ENCODE peak calls at places on chromosomes 7 and 10, in six cellular contexts. W is neuronal stem cell, B is kidney, M is A549, C is tibial nerve, S is RWPE2. V is an unnamed sample. For H3K9me3, the result is how much of the 10 kb centered on the place peaks cover.

GRCh38 chr10:13613519-13613918 is 26.8 kb downstream of the PRPF18 start:
- DNase-seq in W (no peak), B (no peak), M (peak), C (peak), S (no peak), V (no peak)

GRCh38 chr10:26621889-26622681 is 75.4 kb upstream of the PDSS1 start:
- DNase-seq in W (peak), B (no peak), M (peak), C (peak), S (no peak), V (no peak)

GRCh38 chr7:150686030-150686626 is 622 bp downstream of the GIMAP2 start:
- DNase-seq in W (no peak), B (no peak), M (no peak), C (no peak), S (no peak), V (no peak)

GRCh38 chr7:100895956-100896742 is 461 bp upstream of the ACHE start:
- DNase-seq in W (no peak), B (peak), M (no peak), C (no peak), S (no peak), V (no peak)

GRCh38 chr10:30988831-30989458 is 42.7 kb downstream of the ZNF438 start:
- DNase-seq in W (no peak), B (no peak), M (no peak), C (no peak), S (no peak), V (no peak)

GRCh38 chr7:95596183-95597135 is at the start of gene PDK4:
- DNase-seq in W (peak), B (peak), M (peak), C (peak), S (peak), V (no peak)

GRCh38 chr7:69147631-69148030 is 450.6 kb upstream of the AUTS2 start:
- DNase-seq in W (no peak), B (no peak), M (no peak), C (no peak), S (no peak), V (no peak)

GRCh38 chr7:1691096-1691495 is 21.0 kb downstream of the ELFN1 start:
- DNase-seq in W (no peak), B (no peak), M (no peak), C (no peak), S (peak), V (no peak)

GRCh38 chr10:131689016-131689415 is 211.8 kb upstream of the PPP2R2D start:
- DNase-seq in W (no peak), B (peak), M (no peak), C (no peak), S (no peak), V (no peak)

GRCh38 chr10:131688304-131688703 is 212.5 kb upstream of the PPP2R2D start:
- DNase-seq in W (no peak), B (no peak), M (no peak), C (no peak), S (no peak), V (no peak)

GRCh38 chr10:131684976-131685375 is 215.8 kb upstream of the PPP2R2D start:
- DNase-seq in W (no peak), B (peak), M (no peak), C (no peak), S (no peak), V (no peak)

GRCh38 chr10:131685576-131685975 is 215.2 kb upstream of the PPP2R2D start:
- DNase-seq in W (no peak), B (peak), M (no peak), C (no peak), S (no peak), V (no peak)

GRCh38 chr10:131686781-131687419 is 213.9 kb upstream of the PPP2R2D start:
- DNase-seq in W (peak), B (peak), M (no peak), C (no peak), S (no peak), V (no peak)
- H3K9me3 ChIP-seq in W (under half), B (under half), M (under half), C (under half), S (under half), V (under half)

GRCh38 chr10:125692932-125693847 is 10.2 kb upstream of the TEX36 start:
- DNase-seq in W (no peak), B (no peak), M (no peak), C (no peak), S (no peak), V (no peak)

GRCh38 chr10:125689955-125690569 is 7.1 kb upstream of the TEX36 start:
- DNase-seq in W (no peak), B (no peak), M (no peak), C (no peak), S (no peak), V (no peak)

GRCh38 chr10:125691160-125691981 is 8.4 kb upstream of the TEX36 start:
- DNase-seq in W (no peak), B (no peak), M (no peak), C (no peak), S (no peak), V (no peak)

GRCh38 chr10:125694874-125695273 is 11.9 kb upstream of the TEX36 start:
- DNase-seq in W (no peak), B (no peak), M (peak), C (no peak), S (no peak), V (no peak)

DNA sequence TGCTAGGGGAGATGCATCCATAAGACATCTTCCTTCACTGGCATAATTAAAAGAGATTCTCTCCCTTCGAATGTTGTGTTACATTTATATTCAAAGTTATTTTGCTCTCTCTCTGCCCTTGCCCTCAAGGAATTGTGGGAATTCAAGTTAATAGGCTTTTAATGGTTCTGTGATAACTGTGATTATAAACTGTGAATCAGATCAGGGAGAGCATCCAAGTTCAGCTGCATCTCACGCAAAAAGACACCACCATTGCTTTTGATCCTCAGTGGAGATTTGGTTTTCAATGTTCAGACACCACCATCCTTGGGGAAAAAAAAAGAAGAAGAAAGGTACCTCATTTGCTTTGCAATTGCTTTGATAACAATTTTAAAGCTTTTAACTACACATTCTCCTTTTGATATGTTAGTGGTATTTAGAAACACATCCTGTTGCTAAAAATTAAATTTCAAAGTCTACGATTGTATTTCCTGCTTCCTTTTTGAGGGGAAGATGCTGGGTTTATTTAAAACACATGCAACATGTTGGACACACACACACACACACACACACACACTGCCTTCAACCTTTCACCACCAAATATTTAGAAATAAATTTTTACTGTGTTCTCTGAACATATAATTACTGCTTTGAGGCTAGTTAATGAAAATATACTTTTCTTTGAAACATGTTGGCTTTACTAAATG is 9.4 kb upstream of the TEX36 start:
- DNase-seq in W (no peak), B (no peak), M (no peak), C (no peak), S (no peak), V (no peak)
- H3K9me3 ChIP-seq in W (under half), B (under half), M (under half), C (under half), S (under half), V (under half)

GRCh38 chr10:12509016-12509793 is 159.9 kb downstream of the CAMK1D start:
- DNase-seq in W (no peak), B (no peak), M (no peak), C (no peak), S (no peak), V (no peak)

GRCh38 chr10:12505683-12506082 is 156.3 kb downstream of the CAMK1D start:
- DNase-seq in W (no peak), B (no peak), M (no peak), C (no peak), S (no peak), V (no peak)

GRCh38 chr10:12509794-12510100 is 160.4 kb downstream of the CAMK1D start:
- DNase-seq in W (no peak), B (no peak), M (no peak), C (no peak), S (no peak), V (no peak)

GRCh38 chr10:12508165-12508564 is 158.8 kb downstream of the CAMK1D start:
- DNase-seq in W (no peak), B (peak), M (no peak), C (no peak), S (no peak), V (no peak)

GRCh38 chr10:12507165-12507870 is 158.0 kb downstream of the CAMK1D start:
- DNase-seq in W (no peak), B (peak), M (no peak), C (no peak), S (no peak), V (no peak)
- H3K9me3 ChIP-seq in W (under half), B (under half), M (under half), C (under half), S (under half), V (under half)

DNA sequence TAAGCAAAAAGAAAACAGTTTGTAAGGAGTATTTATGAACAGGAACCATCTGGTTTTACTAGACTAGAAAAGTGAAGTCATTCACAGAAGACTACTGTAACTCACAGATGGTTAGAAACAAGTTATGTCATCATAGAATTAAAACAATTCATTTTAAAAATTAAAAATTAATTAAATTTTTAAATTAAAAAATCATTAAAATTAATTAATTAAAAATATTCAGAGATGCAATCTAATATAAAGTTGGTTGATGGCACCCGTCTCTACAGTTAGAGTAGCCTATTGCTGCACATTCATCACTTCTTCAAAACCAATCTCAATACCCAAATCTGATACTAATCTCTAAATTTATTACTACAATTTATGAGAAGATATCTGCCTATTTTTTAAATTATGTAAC is 454.8 kb upstream of the NUPR2 start:
- DNase-seq in W (no peak), B (no peak), M (no peak), C (no peak), S (no peak), V (no peak)
- H3K9me3 ChIP-seq in W (under half), B (under half), M (under half), C (under half), S (under half), V (under half)

V was measured in T-helper 17 cell.